ENCODE peak calls at places on chromosomes 7 and 10, in five cellular contexts. M is neuronal stem cell, O is heart right ventricle, R is Panc1, X is transverse colon. W is an unnamed sample. For H3K4me1 and H3K27me3, the result is how much of the 10 kb centered on the place peaks cover.

GRCh38 chr10:18195060-18195799 is 55.0 kb downstream of the CACNB2 start:
- DNase-seq in M (no peak), O (no peak), R (no peak), X (peak), W (no peak)

GRCh38 chr7:98399903-98400537 is 870 bp downstream of the BAIAP2L1 start:
- DNase-seq in M (peak), O (no peak), R (no peak), X (no peak), W (no peak)

GRCh38 chr10:132458071-132458594 is 61.1 kb downstream of the PWWP2B start:
- DNase-seq in M (no peak), O (no peak), R (no peak), X (no peak), W (no peak)

GRCh38 chr7:134420509-134421125 is 38.3 kb downstream of the AKR1B1 start:
- DNase-seq in M (peak), O (peak), R (peak), X (peak), W (no peak)

GRCh38 chr10:59896186-59896585 is 10.2 kb downstream of the CCDC6 start:
- DNase-seq in M (no peak), O (no peak), R (no peak), X (peak), W (no peak)

GRCh38 chr10:104824378-104825006 is 183.4 kb downstream of the SORCS3 start:
- DNase-seq in M (peak), O (peak), R (no peak), X (no peak), W (no peak)

GRCh38 chr10:129568562-129569344 is 101.7 kb downstream of the MGMT start:
- DNase-seq in M (no peak), O (no peak), R (no peak), X (no peak), W (no peak)

GRCh38 chr7:29369909-29370488 is 175.4 kb downstream of the CHN2 start:
- DNase-seq in M (no peak), O (no peak), R (no peak), X (no peak), W (no peak)

GRCh38 chr10:52864459-52865106 is 92.0 kb upstream of the MBL2 start:
- DNase-seq in M (no peak), O (peak), R (peak), X (no peak), W (no peak)

GRCh38 chr10:31490858-31491504 is 172.0 kb downstream of the ZEB1 start:
- DNase-seq in M (peak), O (peak), R (peak), X (no peak), W (no peak)

GRCh38 chr7:2815523-2816240 is 28.4 kb downstream of the GNA12 start:
- DNase-seq in M (no peak), O (no peak), R (no peak), X (no peak), W (no peak)
- H3K4me1 ChIP-seq in M (under half), O (half or more), R (half or more), X (under half), W (under half)

DNA sequence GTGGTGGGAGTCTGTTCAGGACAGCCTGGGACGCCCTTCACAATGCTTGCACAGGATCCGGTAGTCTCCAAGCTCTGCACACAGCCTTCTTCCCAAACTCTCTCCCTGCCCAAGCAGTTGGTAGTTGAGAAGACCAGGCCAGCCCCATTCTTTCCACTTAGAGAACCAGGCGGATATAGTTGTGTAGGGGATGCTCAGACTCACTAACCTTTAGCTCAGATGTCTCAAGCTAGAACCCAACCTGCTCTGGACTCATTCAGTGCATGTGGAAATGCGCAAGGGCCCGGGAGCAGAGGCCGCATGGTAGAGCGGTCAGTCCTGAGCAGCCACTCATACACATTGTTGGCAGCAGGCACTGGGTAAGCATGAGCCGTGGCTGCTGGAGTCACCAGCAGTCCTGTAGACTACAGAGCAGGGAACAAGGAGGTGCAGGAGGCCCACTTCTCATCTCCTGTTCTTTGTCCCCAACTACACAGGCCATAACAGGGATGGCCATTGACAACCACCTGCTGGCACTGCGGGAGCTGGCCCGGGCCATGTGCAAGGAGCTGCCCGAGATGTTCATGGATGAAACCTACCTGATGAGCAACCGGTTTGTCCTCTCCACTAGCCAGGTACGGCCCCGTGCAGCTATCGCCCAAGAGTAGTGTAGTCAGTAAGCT is 17.2 kb upstream of the C10orf53 start:
- DNase-seq in M (no peak), O (no peak), R (no peak), X (no peak), W (no peak)
- H3K27me3 ChIP-seq in M (under half), O (under half), R (under half), X (under half), W (under half)

GRCh38 chr7:158782638-158783490 is 46.4 kb downstream of the ESYT2 start:
- DNase-seq in M (no peak), O (peak), R (peak), X (peak), W (peak)
- H3K4me1 ChIP-seq in M (under half), O (half or more), R (under half), X (under half), W (under half)

GRCh38 chr10:67076175-67076574 is 150.3 kb downstream of the LRRTM3 start:
- DNase-seq in M (no peak), O (no peak), R (no peak), X (no peak), W (no peak)
- H3K27me3 ChIP-seq in M (under half), O (under half), R (under half), X (under half), W (under half)

W was measured in thoracic aorta.